ENCODE peak calls at places on chromosomes 1 and 21, in seven cellular contexts. E is NCI-H1092; P is uterus; Z is endothelial cell of umbilical vein; D is activated T-helper 9 cell treated with anti-CD3 and anti-CD28 coated beads, Interleukin-2, amount 50 U/mL, for 16 hours; H is body of pancreas; G is ureter. T is an unnamed sample.

GRCh38 chr1:30444850-30445249 is 278.5 kb downstream of the MATN1 start:
- DNase-seq in G (no peak), E (no peak), D (no peak), Z (no peak), H (no peak), P (no peak), T (no peak)

GRCh38 chr1:112803906-112804762 is 89.0 kb upstream of the PPM1J start:
- DNase-seq in H (peak), P (peak), G (peak), D (peak), Z (peak), E (peak), T (peak)

GRCh38 chr1:196259291-196259690 is 348.9 kb downstream of the KCNT2 start:
- DNase-seq in Z (peak), G (no peak), D (no peak), P (no peak), E (no peak), H (no peak), T (no peak)

GRCh38 chr1:109501644-109502367 is 7.7 kb downstream of the AMIGO1 start:
- DNase-seq in D (no peak), Z (no peak), H (no peak), G (no peak), P (no peak), E (no peak), T (no peak)

GRCh38 chr1:206681359-206681758 is 3.3 kb upstream of the MAPKAPK2 start:
- DNase-seq in P (no peak), D (no peak), G (no peak), H (no peak), Z (no peak), E (no peak), T (no peak)

GRCh38 chr1:241181971-241182370 is 175.0 kb downstream of the RGS7 start:
- DNase-seq in P (no peak), G (no peak), Z (no peak), E (no peak), D (no peak), H (no peak), T (no peak)

GRCh38 chr21:46347203-46347550 is 23.2 kb downstream of the PCNT start:
- DNase-seq in H (no peak), G (no peak), E (no peak), Z (peak), P (no peak), D (no peak), T (no peak)

GRCh38 chr21:32771134-32771523 is 426 bp downstream of the PAXBP1 start:
- DNase-seq in P (peak), E (peak), H (peak), D (peak), Z (no peak), G (peak), T (peak)

GRCh38 chr1:235069577-235070563 is 58.8 kb downstream of the TOMM20 start:
- DNase-seq in H (peak), D (no peak), P (no peak), G (no peak), Z (no peak), E (peak), T (no peak)

GRCh38 chr1:216818284-216818683 is 95.1 kb upstream of the ESRRG start:
- DNase-seq in H (no peak), Z (no peak), E (no peak), P (no peak), G (no peak), D (no peak), T (no peak)

GRCh38 chr1:20290624-20291597 is at the start of gene VWA5B1:
- DNase-seq in Z (no peak), D (no peak), H (peak), E (peak), P (no peak), G (peak), T (peak)

GRCh38 chr1:173112129-173112528 is 61.4 kb upstream of the TNFSF18 start:
- DNase-seq in E (no peak), Z (peak), H (no peak), D (no peak), G (no peak), P (no peak), T (no peak)

T was measured in NCI-H2227 treated with DMSO at 0.1 percent for 48 hours.